ENCODE peak calls at places on chromosomes 5 and 9, in four cellular contexts. I, Q, Z and H are unnamed samples. For H3K27me3, the result is how much of the 10 kb centered on the place peaks cover.

GRCh38 chr9:128870128-128870940 is 11.4 kb downstream of the KYAT1 start:
- DNase-seq in I (no peak), Z (no peak), Q (no peak), H (no peak)

GRCh38 chr5:44952376-44952775 is 143.6 kb downstream of the MRPS30 start:
- DNase-seq in I (peak), Z (no peak), Q (peak), H (no peak)

GRCh38 chr9:76873056-76873792 is 32.7 kb downstream of the PRUNE2 start:
- DNase-seq in I (no peak), Z (peak), Q (no peak), H (no peak)

GRCh38 chr5:143606043-143606752 is 202.7 kb upstream of the NR3C1 start:
- DNase-seq in Z (no peak), Q (no peak), I (no peak), H (no peak)

GRCh38 chr5:17216974-17217325 is 481 bp upstream of the BASP1 start:
- DNase-seq in I (no peak), Q (no peak), Z (peak), H (no peak)

GRCh38 chr9:27528278-27528885 is 1.2 kb downstream of the MOB3B start:
- DNase-seq in Q (peak), Z (peak), I (no peak), H (peak)

GRCh38 chr9:126957687-126958053 is 43.1 kb downstream of the RALGPS1 start:
- DNase-seq in Q (peak), Z (no peak), I (peak), H (no peak)

GRCh38 chr9:2066312-2067273 is 51.4 kb downstream of the SMARCA2 start:
- DNase-seq in Q (peak), I (peak), Z (no peak), H (no peak)

GRCh38 chr9:36725777-36726356 is 153.2 kb downstream of the MELK start:
- DNase-seq in Q (no peak), Z (no peak), I (no peak), H (no peak)

GRCh38 chr9:84397822-84398221 is 57.3 kb upstream of the SLC28A3 start:
- DNase-seq in I (peak), Q (peak), Z (no peak), H (no peak)

GRCh38 chr9:109013678-109014145 is 413 bp upstream of the CTNNAL1 start:
- DNase-seq in Z (no peak), I (peak), Q (peak), H (no peak)

GRCh38 chr9:91193658-91194391 is 167.9 kb downstream of the AUH start:
- DNase-seq in I (peak), Z (peak), Q (peak), H (peak)

GRCh38 chr9:13228431-13228830 is 51.1 kb downstream of the MPDZ start:
- DNase-seq in Q (peak), I (no peak), Z (no peak), H (no peak)

GRCh38 chr5:84450617-84451414 is 66.1 kb upstream of the EDIL3 start:
- DNase-seq in I (no peak), Z (no peak), Q (no peak), H (no peak)

GRCh38 chr5:84445049-84445685 is 60.5 kb upstream of the EDIL3 start:
- DNase-seq in Z (no peak), Q (no peak), I (no peak), H (no peak)
- H3K27me3 ChIP-seq in Z (under half), Q (under half), I (under half), H (under half)

DNA sequence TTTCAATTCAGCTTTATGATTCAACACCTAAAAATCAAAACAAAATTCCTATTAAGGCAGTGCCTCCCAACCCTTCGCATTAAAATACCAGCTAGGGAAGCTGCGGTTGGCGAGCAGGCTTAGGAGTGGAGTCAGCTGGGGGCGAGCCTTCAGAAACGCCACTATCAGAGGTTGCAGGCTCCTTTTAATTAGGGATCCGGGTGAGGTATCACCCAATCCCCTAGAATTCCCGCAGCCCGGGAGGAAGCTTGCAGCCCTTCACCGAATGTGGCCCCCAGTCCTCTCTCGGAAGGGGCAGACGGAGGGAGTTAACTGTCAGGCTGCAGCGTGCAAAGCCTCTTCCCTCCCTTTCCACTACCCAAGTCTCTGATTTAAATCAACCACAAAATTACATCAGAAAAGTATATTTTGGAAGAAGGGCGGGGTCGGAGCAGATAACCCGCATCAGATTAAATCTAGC is 1.7 kb downstream of the STC2 start:
- DNase-seq in I (peak), Q (peak), Z (no peak), H (no peak)
- H3K27me3 ChIP-seq in I (under half), Q (under half), Z (half or more), H (under half)

GRCh38 chr9:131027872-131028179 is 18.9 kb downstream of the LAMC3 start:
- DNase-seq in Q (no peak), I (no peak), Z (no peak), H (no peak)

GRCh38 chr9:131028221-131028884 is 19.4 kb downstream of the LAMC3 start:
- DNase-seq in I (no peak), Q (no peak), Z (no peak), H (no peak)

GRCh38 chr9:131028931-131029573 is 20.1 kb downstream of the LAMC3 start:
- DNase-seq in I (no peak), Q (no peak), Z (no peak), H (no peak)

GRCh38 chr9:131025953-131026858 is 17.2 kb downstream of the LAMC3 start:
- DNase-seq in I (no peak), Z (no peak), Q (no peak), H (no peak)

DNA sequence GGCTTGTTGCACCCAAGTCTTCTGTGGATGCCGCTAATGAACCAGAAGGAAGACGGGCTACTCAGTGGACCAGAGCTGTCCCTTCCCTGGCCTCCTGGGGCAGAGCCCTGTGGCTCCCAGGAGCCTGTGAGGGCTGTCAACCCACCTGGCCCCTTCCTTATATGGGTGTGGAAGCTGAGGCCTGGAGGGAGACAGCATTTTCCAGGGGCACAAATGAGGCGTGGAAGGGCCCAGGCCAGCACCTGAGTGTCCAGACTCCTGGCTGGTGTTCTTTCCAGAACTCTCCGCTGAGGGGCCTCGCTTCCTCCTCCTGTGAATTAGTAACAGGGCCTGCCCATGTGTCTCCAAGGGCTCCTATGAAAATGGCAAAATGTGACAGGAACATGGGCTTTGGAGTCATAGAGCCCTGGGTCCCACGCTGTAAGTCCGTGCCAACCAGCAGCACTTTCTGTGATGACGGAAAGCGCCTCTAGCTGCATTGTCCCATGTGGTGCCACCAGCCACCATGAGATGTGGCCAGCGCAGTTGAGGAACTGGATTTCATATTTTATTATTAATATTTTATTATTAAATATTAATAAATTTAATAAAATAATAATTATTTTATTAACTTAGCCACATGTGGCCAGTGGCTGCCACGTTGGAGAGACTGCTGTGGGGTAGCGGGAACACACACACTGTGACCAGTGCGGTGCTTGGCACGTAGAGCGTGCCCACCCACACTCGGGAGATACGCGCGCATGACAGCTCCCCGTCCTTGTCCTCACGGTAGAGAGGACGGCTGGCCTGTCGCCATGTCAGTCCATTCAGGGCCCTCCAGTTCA is 18.3 kb downstream of the LAMC3 start:
- DNase-seq in Q (no peak), Z (no peak), I (no peak), H (no peak)
- H3K27me3 ChIP-seq in Q (under half), Z (under half), I (under half), H (under half)

DNA sequence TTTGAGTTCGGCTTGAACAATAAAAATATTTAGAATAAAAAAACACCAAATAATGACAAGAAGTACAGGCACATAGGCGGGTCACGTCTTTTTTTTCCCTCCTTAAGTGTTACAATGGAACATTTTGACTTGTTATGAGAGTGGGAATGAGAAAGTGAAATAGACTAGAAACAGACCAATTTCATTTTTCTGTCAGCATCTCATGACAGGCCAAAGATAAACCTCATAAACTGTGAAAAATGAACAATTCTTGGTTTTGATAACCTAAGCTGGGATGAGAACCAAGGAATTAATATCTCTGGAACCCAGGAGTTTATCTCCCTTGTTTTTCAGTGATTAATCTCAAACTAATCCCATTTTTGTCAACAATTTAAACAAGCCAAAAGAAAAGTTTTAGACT is 299.5 kb downstream of the SLIT3 start:
- DNase-seq in Z (no peak), Q (no peak), I (no peak), H (no peak)
- H3K27me3 ChIP-seq in Z (under half), Q (under half), I (under half), H (under half)

DNA sequence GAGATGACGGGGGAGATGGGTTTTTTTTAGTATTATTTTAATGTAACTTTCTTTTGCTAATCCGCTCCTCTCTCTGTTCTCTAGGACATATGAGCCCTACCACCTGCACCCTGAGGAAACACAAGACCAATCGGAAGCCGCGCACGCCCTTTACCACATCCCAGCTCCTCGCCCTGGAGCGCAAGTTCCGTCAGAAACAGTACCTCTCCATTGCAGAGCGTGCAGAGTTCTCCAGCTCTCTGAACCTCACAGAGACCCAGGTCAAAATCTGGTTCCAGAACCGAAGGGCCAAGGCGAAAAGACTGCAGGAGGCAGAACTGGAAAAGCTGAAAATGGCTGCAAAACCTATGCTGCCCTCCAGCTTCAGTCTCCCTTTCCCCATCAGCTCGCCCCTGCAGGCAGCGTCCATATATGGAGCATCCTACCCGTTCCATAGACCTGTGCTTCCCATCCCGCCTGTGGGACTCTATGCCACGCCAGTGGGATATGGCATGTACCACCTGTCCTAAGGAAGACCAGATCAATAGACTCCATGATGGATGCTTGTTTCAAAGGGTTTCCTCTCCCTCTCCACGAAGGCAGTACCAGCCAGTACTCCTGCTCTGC is 4.8 kb downstream of the MSX2 start:
- DNase-seq in Q (no peak), Z (no peak), I (no peak), H (no peak)
- H3K27me3 ChIP-seq in Q (under half), Z (under half), I (under half), H (half or more)

DNA sequence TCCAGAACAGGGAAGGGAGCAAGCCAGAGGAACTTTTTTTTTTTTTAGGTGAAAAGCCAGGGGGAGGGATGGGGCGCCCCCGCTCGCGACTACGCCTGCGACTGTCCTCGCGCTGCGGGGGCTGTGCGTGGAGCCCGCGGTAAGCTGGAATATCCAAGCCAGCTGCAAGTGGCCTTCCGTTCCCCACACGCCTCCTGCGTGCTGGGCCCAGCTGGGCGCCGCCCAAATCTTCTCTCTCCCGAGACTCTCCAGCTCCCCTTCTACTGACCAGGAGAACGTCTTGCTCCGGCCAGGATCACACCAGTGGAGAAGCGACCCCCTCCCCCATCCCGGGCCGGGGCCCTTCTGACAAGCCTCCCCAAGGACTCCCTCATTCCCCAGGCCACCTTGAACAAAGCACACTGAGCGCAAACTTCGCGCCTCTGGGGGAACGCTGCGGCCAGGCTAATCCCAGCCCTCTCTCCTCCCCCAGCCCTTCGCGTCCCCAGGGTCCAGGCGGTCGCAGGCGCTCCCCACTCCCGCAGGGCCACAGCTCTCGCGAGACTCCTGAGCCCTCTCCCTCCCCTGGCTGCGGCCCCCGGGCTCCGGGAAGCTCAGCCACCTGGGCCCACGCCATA is 6.6 kb downstream of the BARX1 start:
- DNase-seq in I (no peak), Z (no peak), Q (no peak), H (no peak)
- H3K27me3 ChIP-seq in I (under half), Z (half or more), Q (half or more), H (half or more)

GRCh38 chr9:6869081-6869948 is 111.5 kb downstream of the KDM4C start:
- DNase-seq in Q (no peak), I (no peak), Z (no peak), H (no peak)

GRCh38 chr9:6864102-6864501 is 106.3 kb downstream of the KDM4C start:
- DNase-seq in Z (no peak), I (no peak), Q (no peak), H (no peak)
- H3K27me3 ChIP-seq in Z (under half), I (under half), Q (under half), H (under half)